ENCODE peak calls at places on chromosomes 7 and 10, in five cellular contexts. W, E, O, G and V are unnamed samples.

GRCh38 chr7:113320419-113320818 is 202.1 kb upstream of the SMIM30 start:
- DNase-seq in W (no peak), E (no peak), O (no peak), G (no peak), V (no peak)

GRCh38 chr10:117441812-117442443 is 66.7 kb upstream of the PDZD8 start:
- DNase-seq in W (no peak), E (no peak), O (no peak), G (no peak), V (no peak)

GRCh38 chr7:2864999-2865670 is 21.0 kb upstream of the GNA12 start:
- DNase-seq in W (peak; percentile 52), E (peak; percentile 67), O (peak; percentile 77), G (no peak), V (no peak)

GRCh38 chr10:28077889-28078288 is 79.0 kb upstream of the ODAD2 start:
- DNase-seq in W (no peak), E (no peak), O (no peak), G (peak; percentile 34), V (no peak)

GRCh38 chr10:120402358-120402757 is 54.7 kb upstream of the PLPP4 start:
- DNase-seq in W (no peak), E (no peak), O (no peak), G (no peak), V (no peak)

GRCh38 chr7:129095258-129095657 is 40.3 kb upstream of the TNPO3 start:
- DNase-seq in W (no peak), E (no peak), O (no peak), G (no peak), V (no peak)

GRCh38 chr7:7177044-7177517 is 5.3 kb upstream of the C1GALT1 start:
- DNase-seq in W (no peak), E (no peak), O (no peak), G (peak; percentile 83), V (no peak)

GRCh38 chr7:683526-684205 is 42.8 kb upstream of the DNAAF5 start:
- DNase-seq in W (no peak), E (no peak), O (no peak), G (no peak), V (no peak)

GRCh38 chr7:158284617-158285382 is 302.8 kb downstream of the PTPRN2 start:
- DNase-seq in W (no peak), E (no peak), O (peak; percentile 5), G (no peak), V (no peak)

GRCh38 chr10:90785782-90786181 is 72.1 kb downstream of the HTR7 start:
- DNase-seq in W (no peak), E (no peak), O (no peak), G (no peak), V (no peak)

GRCh38 chr10:95756061-95756751 is at the start of gene ENTPD1:
- DNase-seq in W (no peak), E (no peak), O (peak; percentile 37), G (no peak), V (no peak)

GRCh38 chr10:126122856-126123255 is 226.5 kb downstream of the FANK1 start:
- DNase-seq in W (no peak), E (no peak), O (no peak), G (no peak), V (no peak)

GRCh38 chr7:158050441-158051371 is 536.9 kb downstream of the PTPRN2 start:
- DNase-seq in W (no peak), E (no peak), O (no peak), G (no peak), V (no peak)

GRCh38 chr10:5905854-5906507 is 15.9 kb downstream of the FBH1 start:
- DNase-seq in W (peak; percentile 35), E (peak; percentile 41), O (no peak), G (no peak), V (no peak)

GRCh38 chr7:18494821-18495408 is 634 bp upstream of the HDAC9 start:
- DNase-seq in W (no peak), E (no peak), O (no peak), G (no peak), V (no peak)

GRCh38 chr10:23892296-23892695 is 316.6 kb upstream of the KIAA1217 start:
- DNase-seq in W (no peak), E (no peak), O (no peak), G (peak; percentile 16), V (no peak)

GRCh38 chr10:5643356-5643755 is 23.0 kb downstream of the ASB13 start:
- DNase-seq in W (no peak), E (no peak), O (no peak), G (no peak), V (no peak)

GRCh38 chr10:75398630-75399460 is 2.7 kb downstream of the ZNF503 start:
- DNase-seq in W (peak; percentile 33), E (peak; percentile 36), O (peak; percentile 67), G (no peak), V (no peak)

GRCh38 chr10:133394801-133395221 is 854 bp downstream of the MTG1 start:
- DNase-seq in W (no peak), E (no peak), O (no peak), G (no peak), V (no peak)

GRCh38 chr7:140485463-140486265 is 6.4 kb upstream of the MKRN1 start:
- DNase-seq in W (no peak), E (no peak), O (peak; percentile 43), G (no peak), V (no peak)

GRCh38 chr7:38535013-38535412 is 96.2 kb downstream of the AMPH start:
- DNase-seq in W (no peak), E (no peak), O (no peak), G (no peak), V (no peak)

GRCh38 chr10:8064436-8064835 is 9.9 kb downstream of the GATA3 start:
- DNase-seq in W (no peak), E (no peak), O (no peak), G (no peak), V (no peak)
- H3K27ac ChIP-seq in W (no peak overlapping the region), E (no peak overlapping the region), O (no peak overlapping the region), G (no peak overlapping the region), V (no peak overlapping the region)

GRCh38 chr7:115679423-115679822 is 351.1 kb downstream of the TFEC start:
- DNase-seq in W (no peak), E (no peak), O (no peak), G (no peak), V (no peak)

GRCh38 chr7:115679976-115680375 is 350.6 kb downstream of the TFEC start:
- DNase-seq in W (no peak), E (no peak), O (peak; percentile 39), G (peak; percentile 3), V (no peak)

GRCh38 chr7:115676707-115677106 is 353.9 kb downstream of the TFEC start:
- DNase-seq in W (no peak), E (no peak), O (no peak), G (no peak), V (no peak)

GRCh38 chr7:115678049-115678982 is 352.2 kb downstream of the TFEC start:
- DNase-seq in W (no peak), E (no peak), O (no peak), G (no peak), V (no peak)

DNA sequence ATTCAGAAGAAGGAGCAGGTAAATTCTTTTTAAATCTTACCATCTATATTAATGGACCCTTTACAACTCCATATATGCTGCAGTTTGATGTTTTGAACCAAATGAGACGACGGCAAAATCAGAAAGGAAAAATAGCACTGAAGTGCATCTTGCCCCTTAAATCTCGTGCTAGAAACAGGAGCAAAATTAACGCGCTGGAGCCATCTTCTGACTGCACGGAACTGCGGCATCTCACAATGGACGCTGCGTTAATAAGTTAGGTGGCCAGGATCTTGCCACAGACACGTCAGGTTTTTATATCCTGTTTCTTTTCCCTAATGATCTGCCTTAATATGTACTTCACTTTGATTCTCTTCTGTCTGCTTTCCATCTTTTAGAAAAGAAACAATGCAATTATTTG is 354.5 kb downstream of the TFEC start:
- DNase-seq in W (no peak), E (no peak), O (no peak), G (no peak), V (no peak)
- H3K27ac ChIP-seq in W (no peak overlapping the region), E (no peak overlapping the region), O (no peak overlapping the region), G (no peak overlapping the region), V (no peak overlapping the region)

GRCh38 chr7:55567495-55568070 is 4.7 kb downstream of the VOPP1 start:
- DNase-seq in W (no peak), E (no peak), O (no peak), G (no peak), V (no peak)

GRCh38 chr7:55565693-55566092 is 6.6 kb downstream of the VOPP1 start:
- DNase-seq in W (no peak), E (no peak), O (no peak), G (no peak), V (no peak)

GRCh38 chr7:55561756-55562155 is 10.5 kb downstream of the VOPP1 start:
- DNase-seq in W (no peak), E (no peak), O (no peak), G (no peak), V (no peak)

GRCh38 chr7:55558962-55559920 is 13.1 kb downstream of the VOPP1 start:
- DNase-seq in W (no peak), E (no peak), O (no peak), G (no peak), V (no peak)

GRCh38 chr7:55563596-55564325 is 8.5 kb downstream of the VOPP1 start:
- DNase-seq in W (no peak), E (no peak), O (no peak), G (no peak), V (no peak)
- H3K27ac ChIP-seq in W (no peak overlapping the region), E (no peak overlapping the region), O (no peak overlapping the region), G (no peak overlapping the region), V (no peak overlapping the region)

DNA sequence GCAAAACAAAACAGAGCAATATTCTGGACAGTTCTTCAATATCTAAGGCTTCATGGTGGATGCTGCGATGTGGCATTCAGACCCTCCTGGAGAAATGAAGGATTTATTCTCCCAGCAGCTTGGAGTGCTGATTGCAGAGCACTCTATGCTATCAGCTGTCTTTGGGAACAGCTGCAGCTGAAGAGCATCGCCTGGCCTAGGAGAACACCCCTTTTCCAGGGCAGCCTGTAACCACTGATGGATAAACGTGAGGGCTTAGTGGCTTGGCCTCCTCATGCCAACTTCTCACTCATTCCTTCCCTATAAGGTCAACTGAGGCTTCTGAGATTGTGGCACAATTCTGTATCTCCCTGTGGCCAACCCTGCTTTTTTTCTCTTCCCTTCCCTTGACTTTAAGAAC is 638.0 kb upstream of the CNTNAP2 start:
- DNase-seq in W (no peak), E (no peak), O (no peak), G (no peak), V (no peak)
- H3K27ac ChIP-seq in W (no peak overlapping the region), E (no peak overlapping the region), O (no peak overlapping the region), G (no peak overlapping the region), V (no peak overlapping the region)

GRCh38 chr7:151559557-151560183 is 40.0 kb upstream of the RHEB start:
- DNase-seq in W (no peak), E (no peak), O (no peak), G (no peak), V (no peak)
- H3K27ac ChIP-seq in W (no peak overlapping the region), E (no peak overlapping the region), O (no peak overlapping the region), G (no peak overlapping the region), V (no peak overlapping the region)

DNA sequence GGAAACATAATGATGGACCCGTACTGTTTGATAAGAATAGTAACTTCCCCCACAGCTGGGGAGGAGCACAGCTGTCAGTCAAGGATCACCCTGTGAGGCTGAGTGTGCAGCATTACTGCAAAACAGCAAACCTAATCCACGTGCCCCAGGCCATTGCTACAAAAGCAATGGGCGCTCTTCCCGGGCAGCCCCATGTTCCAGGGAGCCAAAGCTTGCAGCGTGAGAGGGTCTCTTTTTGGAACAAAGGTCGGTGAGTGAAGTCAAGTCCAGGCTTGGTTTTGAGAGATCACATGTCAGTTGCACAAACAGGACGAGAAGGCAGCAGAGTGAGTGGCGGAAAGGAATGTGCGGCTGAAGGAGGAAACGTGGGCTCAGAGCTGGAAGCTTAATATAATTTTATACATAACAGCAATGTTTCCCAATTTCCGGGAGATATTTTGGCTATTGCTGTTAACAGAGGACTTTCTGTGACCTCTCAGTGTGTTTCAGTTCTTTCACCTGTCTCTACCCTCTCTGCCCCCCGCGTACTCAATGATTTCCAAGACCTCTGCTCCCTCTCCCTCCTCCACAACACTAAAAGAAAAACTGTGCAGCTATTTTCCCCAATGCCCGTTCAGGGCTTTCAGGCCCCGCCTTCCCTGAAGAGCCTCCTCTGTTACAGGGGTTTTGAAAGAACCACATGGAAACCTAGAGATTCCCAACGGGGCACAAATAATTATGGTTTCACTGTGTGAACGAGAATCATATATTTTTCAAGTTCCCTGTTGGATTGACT is 128.9 kb downstream of the MTPAP start:
- DNase-seq in W (no peak), E (no peak), O (no peak), G (peak; percentile 29), V (peak; percentile 66)
- H3K27ac ChIP-seq in W (no peak overlapping the region), E (peak overlapping the region; percentile 65), O (no peak overlapping the region), G (peak overlapping the region; percentile 61), V (peak overlapping the region; percentile 61)